ENCODE peak calls at places on chromosome 12, in five cellular contexts. E, F, W, Y and A are unnamed samples.

GRCh38 chr12:51171884-51172514 is 936 bp downstream of the TFCP2 start:
- DNase-seq in E (peak), F (peak), W (peak), Y (no peak), A (no peak)

GRCh38 chr12:52230364-52231281 is 2.4 kb upstream of the KRT7 start:
- DNase-seq in F (peak), W (peak), Y (no peak), E (peak), A (no peak)

GRCh38 chr12:7403466-7403865 is 40.5 kb downstream of the CD163L1 start:
- DNase-seq in Y (no peak), W (peak), F (no peak), E (no peak), A (no peak)

GRCh38 chr12:129659927-129660326 is 243.9 kb downstream of the TMEM132D start:
- DNase-seq in F (peak), E (peak), W (peak), Y (no peak), A (no peak)

GRCh38 chr12:57894577-57895292 is 46.6 kb upstream of the ATP23 start:
- DNase-seq in W (no peak), Y (no peak), E (no peak), F (no peak), A (no peak)

GRCh38 chr12:56046027-56046780 is 4.5 kb downstream of the RPS26 start:
- DNase-seq in F (no peak), E (no peak), W (no peak), Y (no peak), A (no peak)

GRCh38 chr12:1797991-1798733 is 22.2 kb upstream of the LRTM2 start:
- DNase-seq in F (no peak), Y (no peak), W (no peak), E (no peak), A (no peak)

GRCh38 chr12:83817730-83818129 is 1094.9 kb downstream of the SLC6A15 start:
- DNase-seq in Y (no peak), W (no peak), F (no peak), E (no peak), A (no peak)

GRCh38 chr12:132218915-132219314 is 74.7 kb downstream of the NOC4L start:
- DNase-seq in E (no peak), Y (no peak), W (no peak), F (peak), A (no peak)

GRCh38 chr12:111636209-111636928 is 37.3 kb upstream of the ATXN2 start:
- DNase-seq in Y (peak), W (peak), F (peak), E (peak), A (peak)

GRCh38 chr12:93020225-93020997 is 91.3 kb upstream of the EEA1 start:
- DNase-seq in F (peak), Y (no peak), W (no peak), E (no peak), A (peak)

GRCh38 chr12:12770262-12770661 is 15.2 kb upstream of the APOLD1 start:
- DNase-seq in W (no peak), E (no peak), Y (no peak), F (no peak), A (no peak)

GRCh38 chr12:109797905-109798669 is 35.1 kb downstream of the TRPV4 start:
- DNase-seq in W (no peak), Y (no peak), E (no peak), F (no peak), A (no peak)

GRCh38 chr12:93738199-93739058 is 61.3 kb downstream of the CRADD start:
- DNase-seq in Y (no peak), W (no peak), E (no peak), F (no peak), A (no peak)

GRCh38 chr12:105357162-105357691 is 26.7 kb downstream of the C12orf75 start:
- DNase-seq in W (peak), F (no peak), E (peak), Y (no peak), A (no peak)

GRCh38 chr12:3515506-3515905 is 24.5 kb downstream of the PRMT8 start:
- DNase-seq in F (no peak), W (no peak), Y (no peak), E (no peak), A (no peak)

GRCh38 chr12:132560831-132561783 is 49.3 kb downstream of the LRCOL1 start:
- DNase-seq in Y (no peak), E (peak), W (peak), F (peak), A (no peak)

GRCh38 chr12:65868133-65868705 is 43.9 kb downstream of the HMGA2 start:
- DNase-seq in W (peak), Y (peak), F (no peak), E (peak), A (no peak)

GRCh38 chr12:8658361-8658760 is 4.3 kb downstream of the MFAP5 start:
- DNase-seq in W (no peak), Y (no peak), E (peak), F (no peak), A (no peak)

GRCh38 chr12:49580572-49581535 is 12.9 kb upstream of the MCRS1 start:
- DNase-seq in W (peak), Y (peak), E (peak), F (peak), A (peak)

GRCh38 chr12:94676011-94676709 is 25.8 kb upstream of the TMCC3 start:
- DNase-seq in F (peak), W (no peak), E (no peak), Y (peak), A (peak)

GRCh38 chr12:4293299-4293941 is 19.9 kb downstream of the CCND2 start:
- DNase-seq in F (no peak), Y (no peak), W (no peak), E (no peak), A (no peak)

GRCh38 chr12:117151195-117152031 is 38.9 kb downstream of the FBXO21 start:
- DNase-seq in Y (peak), W (peak), E (peak), F (peak), A (peak)

GRCh38 chr12:75364918-75365317 is 26.0 kb upstream of the GLIPR1L2 start:
- DNase-seq in F (no peak), W (no peak), E (no peak), Y (no peak), A (no peak)

GRCh38 chr12:119328111-119328510 is 6.4 kb upstream of the CCDC60 start:
- DNase-seq in F (no peak), E (no peak), W (no peak), Y (no peak), A (peak)

GRCh38 chr12:2119266-2119665 is 66.5 kb downstream of the CACNA1C start:
- DNase-seq in W (no peak), Y (no peak), F (no peak), E (no peak), A (no peak)

GRCh38 chr12:55847033-55847432 is 4.3 kb upstream of the MMP19 start:
- DNase-seq in Y (peak), E (peak), W (peak), F (peak), A (no peak)

GRCh38 chr12:9673404-9674225 is 4.1 kb downstream of the CLEC2D start:
- DNase-seq in W (peak), Y (peak), F (peak), E (peak), A (peak)

GRCh38 chr12:53985900-53986685 is 1.1 kb downstream of the HOXC10 start:
- DNase-seq in E (no peak), F (no peak), Y (no peak), W (no peak), A (no peak)

GRCh38 chr12:47811070-47811391 is 8.7 kb downstream of the HDAC7 start:
- DNase-seq in E (no peak), Y (no peak), W (no peak), F (no peak), A (no peak)

GRCh38 chr12:79119796-79120195 is 255.2 kb downstream of the SYT1 start:
- DNase-seq in F (no peak), W (no peak), E (no peak), Y (no peak), A (no peak)
- TF ChIP-seq CTCF in F (no peak), W (peak), E (no peak), Y (no peak), A (no peak)

GRCh38 chr12:23356440-23356839 is 593.0 kb downstream of the SOX5 start:
- DNase-seq in W (no peak), Y (no peak), F (no peak), E (no peak), A (no peak)

GRCh38 chr12:23349550-23349949 is 599.9 kb downstream of the SOX5 start:
- DNase-seq in W (no peak), E (no peak), F (no peak), Y (no peak), A (no peak)

GRCh38 chr12:23350808-23351207 is 598.7 kb downstream of the SOX5 start:
- DNase-seq in E (no peak), F (no peak), Y (no peak), W (no peak), A (no peak)

GRCh38 chr12:23354800-23355199 is 594.7 kb downstream of the SOX5 start:
- DNase-seq in Y (no peak), E (no peak), W (no peak), F (no peak), A (no peak)

GRCh38 chr12:23352670-23353069 is 596.8 kb downstream of the SOX5 start:
- DNase-seq in E (no peak), W (no peak), F (no peak), Y (no peak), A (no peak)
- TF ChIP-seq CTCF in E (no peak), W (no peak), F (no peak), Y (no peak), A (no peak)

GRCh38 chr12:108563135-108563803 is 873 bp downstream of the ISCU start:
- DNase-seq in W (peak), E (peak), F (peak), Y (peak), A (peak)

GRCh38 chr12:108564724-108565123 is 2.3 kb downstream of the ISCU start:
- DNase-seq in Y (no peak), W (no peak), E (no peak), F (no peak), A (no peak)

GRCh38 chr12:108561852-108562347 is 496 bp upstream of the ISCU start:
- DNase-seq in F (no peak), Y (no peak), W (no peak), E (peak), A (no peak)

GRCh38 chr12:108562348-108563134 is at the start of gene ISCU:
- DNase-seq in W (peak), E (peak), Y (peak), F (peak), A (peak)

DNA sequence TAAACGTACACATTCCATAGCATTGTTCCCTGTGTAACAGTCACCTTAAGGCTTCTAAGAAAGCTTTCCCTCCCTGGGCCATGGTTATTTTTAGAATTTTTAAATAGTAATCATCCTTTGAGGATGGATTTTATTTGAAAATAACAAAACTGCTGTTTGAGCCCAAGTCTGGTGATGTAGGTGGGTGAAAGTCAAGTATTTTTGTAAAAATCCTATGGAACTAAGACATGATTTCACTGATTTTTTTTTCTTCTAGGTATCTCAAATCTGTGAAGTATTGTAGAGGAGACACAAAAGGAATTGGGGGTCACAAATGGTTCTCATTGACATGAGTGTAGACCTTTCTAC is 1.4 kb downstream of the ISCU start:
- DNase-seq in E (no peak), F (no peak), Y (no peak), W (no peak), A (no peak)
- TF ChIP-seq CTCF in E (no peak), F (no peak), Y (no peak), W (no peak), A (no peak)

DNA sequence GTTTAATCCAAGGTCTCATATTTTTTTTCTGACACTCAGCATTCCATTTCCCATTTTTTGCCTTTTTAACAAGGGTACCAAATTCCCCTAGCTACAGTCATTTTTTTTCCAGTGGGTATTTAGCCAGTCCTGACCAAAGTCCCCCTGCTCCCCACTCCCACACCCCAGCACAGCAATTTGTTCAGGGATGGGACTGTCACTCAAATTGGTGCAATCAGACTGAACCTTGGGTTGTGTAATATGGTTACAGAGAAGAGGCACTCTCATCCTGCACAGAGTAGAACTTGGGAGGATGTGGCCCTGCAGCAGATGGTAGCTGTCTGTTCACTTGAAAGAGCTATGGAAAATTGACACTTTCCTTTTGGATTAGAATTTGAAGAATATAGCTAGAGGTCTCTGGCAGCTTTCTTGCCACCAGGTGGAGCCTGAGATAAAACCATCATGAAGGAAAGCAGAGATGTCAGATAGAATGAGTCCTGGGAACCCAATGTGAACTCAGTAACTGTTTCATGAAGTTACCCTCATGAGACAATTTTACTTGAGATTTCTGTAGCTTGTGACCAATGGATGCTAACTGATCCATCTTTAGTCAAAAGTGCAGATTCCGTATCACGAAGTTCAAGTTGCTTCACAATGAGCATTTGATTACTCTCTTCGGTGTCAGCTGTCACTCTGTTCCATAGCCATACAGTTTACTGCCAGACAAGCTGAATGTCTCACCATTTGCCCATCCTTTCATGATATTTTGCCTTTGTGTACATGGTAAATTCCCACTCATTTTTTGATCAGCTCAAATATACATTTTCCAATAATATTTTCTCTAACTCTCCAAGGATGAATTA is 394.0 kb upstream of the SYT1 start:
- DNase-seq in W (peak), Y (no peak), E (peak), F (peak), A (no peak)
- TF ChIP-seq CTCF in W (peak), Y (no peak), E (peak), F (peak), A (no peak)

DNA sequence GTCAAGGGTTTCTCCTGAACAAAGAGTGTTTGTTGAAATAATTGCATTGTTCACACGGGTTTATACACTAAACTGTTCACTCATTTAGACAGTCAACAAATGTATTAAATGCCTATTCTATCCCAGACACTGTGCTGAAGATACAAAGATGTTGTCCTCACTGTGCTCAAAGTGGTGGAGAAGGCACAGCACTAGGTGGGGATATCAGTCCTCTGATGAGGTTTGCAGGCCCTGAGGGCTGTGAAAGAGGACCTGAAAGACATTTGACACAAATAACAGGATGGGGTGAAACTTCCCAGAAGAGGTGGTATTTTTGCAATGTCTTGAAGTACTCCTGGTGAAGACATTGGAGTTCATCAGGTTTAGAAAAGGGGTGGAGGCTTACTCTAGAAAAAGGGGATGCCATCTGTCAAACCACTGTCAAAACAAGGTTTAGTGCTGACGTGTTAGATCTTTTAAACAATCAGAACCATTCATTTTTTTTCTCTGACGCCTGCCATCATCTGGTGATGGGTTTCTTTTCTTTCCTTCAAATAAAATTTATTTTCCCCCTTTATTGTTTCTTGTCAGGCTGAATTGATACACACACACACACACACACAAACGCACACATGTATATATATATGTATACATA is 69.5 kb downstream of the ACSS3 start:
- DNase-seq in W (no peak), Y (no peak), F (no peak), E (no peak), A (no peak)
- TF ChIP-seq CTCF in W (no peak), Y (no peak), F (no peak), E (no peak), A (no peak)

GRCh38 chr12:143964-144649 is 69.8 kb downstream of the SLC6A12 start:
- DNase-seq in F (no peak), Y (no peak), W (no peak), E (peak), A (no peak)
- TF ChIP-seq CTCF in F (no peak), Y (no peak), W (no peak), E (no peak), A (no peak)

DNA sequence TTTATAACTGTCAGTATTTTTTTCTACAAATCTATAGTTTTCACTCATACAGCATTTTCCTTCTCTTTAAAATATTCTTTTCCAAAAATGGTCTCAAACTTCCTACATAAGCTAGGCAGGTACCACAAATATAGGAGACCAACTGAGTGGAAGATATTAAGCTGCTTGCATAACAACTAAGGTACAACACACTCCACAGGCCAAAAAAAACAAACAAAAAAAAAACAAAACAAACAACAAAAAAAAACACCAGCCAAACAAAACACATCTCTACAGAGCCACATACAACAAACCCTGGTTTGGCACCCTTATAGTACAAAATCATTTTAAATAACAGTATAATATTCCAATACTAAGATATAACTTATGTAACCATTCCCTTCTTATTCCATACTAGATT is 50.1 kb downstream of the SLC2A13 start:
- DNase-seq in E (no peak), Y (no peak), W (no peak), F (no peak), A (no peak)
- TF ChIP-seq CTCF in E (no peak), Y (no peak), W (no peak), F (no peak), A (no peak)